ENCODE peak calls at places on chromosome 1, in five cellular contexts. R is GM23338, M is GM12892, D is uterus, H is NCI-H1417 treated with DMSO at 0.1 percent for 48 hours. W is an unnamed sample.
A peak's percentile ranks its signal among the peaks of the same experiment; 100 is the strongest.

GRCh38 chr1:92599184-92599583 is 112.5 kb upstream of the GFI1 start:
- DNase-seq in R (peak; percentile 18), M (no peak), D (no peak), H (no peak), W (peak; percentile 20)

GRCh38 chr1:18923721-18924610 is 21.6 kb upstream of the ALDH4A1 start:
- DNase-seq in R (no peak), M (no peak), D (no peak), H (no peak), W (peak; percentile 88)

GRCh38 chr1:22903113-22903512 is 69.6 kb downstream of the LACTBL1 start:
- DNase-seq in R (no peak), M (no peak), D (no peak), H (no peak), W (no peak)

GRCh38 chr1:8014381-8014988 is 11.6 kb downstream of the ERRFI1 start:
- DNase-seq in R (no peak), M (no peak), D (no peak), H (no peak), W (no peak)

GRCh38 chr1:244324176-244324883 is 127.4 kb downstream of the ADSS2 start:
- DNase-seq in R (no peak), M (no peak), D (no peak), H (no peak), W (no peak)

GRCh38 chr1:162500805-162501204 is 3.2 kb downstream of the UHMK1 start:
- DNase-seq in R (no peak), M (no peak), D (no peak), H (no peak), W (no peak)

GRCh38 chr1:8083739-8084484 is 57.8 kb upstream of the ERRFI1 start:
- DNase-seq in R (no peak), M (no peak), D (no peak), H (no peak), W (no peak)

GRCh38 chr1:162878000-162878596 is 17.1 kb upstream of the CCDC190 start:
- DNase-seq in R (peak; percentile 85), M (no peak), D (no peak), H (no peak), W (peak; percentile 88)

GRCh38 chr1:33082575-33083112 is 1.7 kb downstream of the AZIN2 start:
- DNase-seq in R (no peak), M (no peak), D (no peak), H (no peak), W (no peak)

GRCh38 chr1:237220243-237220642 is 178.3 kb downstream of the RYR2 start:
- DNase-seq in R (no peak), M (no peak), D (no peak), H (no peak), W (peak; percentile 4)

GRCh38 chr1:26733392-26733791 is 37.6 kb downstream of the ARID1A start:
- DNase-seq in R (no peak), M (no peak), D (no peak), H (no peak), W (no peak)

GRCh38 chr1:213268221-213268620 is 217.2 kb downstream of the RPS6KC1 start:
- DNase-seq in R (no peak), M (no peak), D (no peak), H (no peak), W (no peak)

GRCh38 chr1:48093696-48094518 is 96.7 kb upstream of the TRABD2B start:
- DNase-seq in R (peak; percentile 87), M (peak; percentile 59), D (no peak), H (peak; percentile 71), W (peak; percentile 95)

GRCh38 chr1:30371179-30371788 is 352.1 kb downstream of the MATN1 start:
- DNase-seq in R (no peak), M (no peak), D (no peak), H (no peak), W (no peak)

GRCh38 chr1:226738995-226739695 is at the start of gene ITPKB:
- DNase-seq in R (peak; percentile 48), M (no peak), D (peak; percentile 84), H (no peak), W (peak; percentile 86)

GRCh38 chr1:108831225-108831624 is 25.7 kb downstream of the AKNAD1 start:
- DNase-seq in R (no peak), M (no peak), D (peak; percentile 58), H (no peak), W (no peak)

GRCh38 chr1:163298340-163298739 is 23.4 kb upstream of the NUF2 start:
- DNase-seq in R (no peak), M (no peak), D (no peak), H (no peak), W (peak; percentile 50)

GRCh38 chr1:228321478-228321877 is 85.2 kb downstream of the TRIM11 start:
- DNase-seq in R (no peak), M (no peak), D (no peak), H (no peak), W (no peak)

GRCh38 chr1:147600119-147601111 is 59.1 kb downstream of the BCL9 start:
- DNase-seq in R (peak; percentile 23), M (no peak), D (peak; percentile 55), H (no peak), W (peak; percentile 79)

GRCh38 chr1:44721521-44722361 is 9.2 kb downstream of the RNU5D-1 start:
- DNase-seq in R (peak; percentile 82), M (peak; percentile 68), D (peak; percentile 65), H (peak; percentile 73), W (peak; percentile 91)